ENCODE peak calls at places on chromosome 4, in seven cellular contexts. One of them, this sample, is unnamed.
A peak's percentile ranks its signal among the peaks of the same experiment; 100 is the strongest.

GRCh38 chr4:133394971-133395627 is 246.0 kb downstream of the PCDH10 start:
- DNase-seq in OCI-LY7: no peak
- DNase-seq in activated naive CD4-positive, alpha-beta T cell: no peak
- DNase-seq in GM04503: no peak
- DNase-seq in GM23338: no peak
- DNase-seq in Kasumi-1: no peak
- DNase-seq in D341Med: no peak
- DNase-seq in this sample: no peak

GRCh38 chr4:143352052-143352451 is 15.4 kb downstream of the GAB1 start:
- DNase-seq in GM04503: no peak
- DNase-seq in activated naive CD4-positive, alpha-beta T cell: no peak
- DNase-seq in D341Med: no peak
- DNase-seq in GM23338: no peak
- DNase-seq in OCI-LY7: no peak
- DNase-seq in Kasumi-1: no peak
- DNase-seq in this sample: no peak

GRCh38 chr4:9762823-9763475 is 18.5 kb upstream of the DRD5 start:
- DNase-seq in D341Med: peak; percentile 53
- DNase-seq in GM23338: peak; percentile 87
- DNase-seq in OCI-LY7: peak; percentile 58
- DNase-seq in activated naive CD4-positive, alpha-beta T cell: no peak
- DNase-seq in Kasumi-1: peak; percentile 82
- DNase-seq in GM04503: peak; percentile 21
- DNase-seq in this sample: peak; percentile 51

GRCh38 chr4:26213317-26213716 is 107.5 kb upstream of the RBPJ start:
- DNase-seq in OCI-LY7: no peak
- DNase-seq in GM23338: no peak
- DNase-seq in D341Med: no peak
- DNase-seq in GM04503: no peak
- DNase-seq in Kasumi-1: no peak
- DNase-seq in activated naive CD4-positive, alpha-beta T cell: no peak
- DNase-seq in this sample: no peak

GRCh38 chr4:147481577-147482109 is 746 bp downstream of the EDNRA start:
- DNase-seq in GM23338: peak; percentile 60
- DNase-seq in D341Med: no peak
- DNase-seq in GM04503: no peak
- DNase-seq in Kasumi-1: no peak
- DNase-seq in OCI-LY7: no peak
- DNase-seq in activated naive CD4-positive, alpha-beta T cell: no peak
- DNase-seq in this sample: no peak

GRCh38 chr4:38482696-38483095 is 181.3 kb upstream of the KLF3 start:
- DNase-seq in GM04503: no peak
- DNase-seq in OCI-LY7: no peak
- DNase-seq in activated naive CD4-positive, alpha-beta T cell: no peak
- DNase-seq in GM23338: no peak
- DNase-seq in D341Med: no peak
- DNase-seq in Kasumi-1: no peak
- DNase-seq in this sample: no peak

GRCh38 chr4:8331567-8331955 is 62.0 kb downstream of the HTRA3 start:
- DNase-seq in D341Med: no peak
- DNase-seq in activated naive CD4-positive, alpha-beta T cell: no peak
- DNase-seq in GM23338: no peak
- DNase-seq in Kasumi-1: no peak
- DNase-seq in GM04503: no peak
- DNase-seq in OCI-LY7: no peak
- DNase-seq in this sample: no peak

GRCh38 chr4:182015893-182016292 is 227.3 kb upstream of the TENM3 start:
- DNase-seq in Kasumi-1: no peak
- DNase-seq in D341Med: no peak
- DNase-seq in GM23338: no peak
- DNase-seq in activated naive CD4-positive, alpha-beta T cell: no peak
- DNase-seq in OCI-LY7: no peak
- DNase-seq in GM04503: no peak
- DNase-seq in this sample: no peak

GRCh38 chr4:186739802-186740434 is 16.3 kb upstream of the FAT1 start:
- DNase-seq in Kasumi-1: no peak
- DNase-seq in OCI-LY7: no peak
- DNase-seq in GM04503: no peak
- DNase-seq in D341Med: peak; percentile 63
- DNase-seq in GM23338: no peak
- DNase-seq in activated naive CD4-positive, alpha-beta T cell: no peak
- DNase-seq in this sample: no peak